ENCODE peak calls at places on chromosomes 1 and 21, in seven cellular contexts. S is IMR-90, X is stomach, D is left ventricle myocardium inferior, N is Peyer's patch, A is ovary, R is lower lobe of right lung. J is an unnamed sample. For H3K4me1, the result is how much of the 10 kb centered on the place peaks cover.

GRCh38 chr1:43549921-43550597 is 19.4 kb downstream of the PTPRF start:
- DNase-seq in S (no peak), X (peak), D (peak), N (no peak), A (peak), R (peak), J (no peak)

GRCh38 chr1:5943373-5944068 is 48.7 kb downstream of the NPHP4 start:
- DNase-seq in S (no peak), X (peak), D (no peak), N (no peak), A (no peak), R (no peak), J (peak)

GRCh38 chr21:44919111-44919912 is 1.4 kb downstream of the ITGB2 start:
- DNase-seq in S (no peak), X (no peak), D (peak), N (no peak), A (no peak), R (peak), J (no peak)

GRCh38 chr1:159826436-159827101 is at the start of gene SLAMF8:
- DNase-seq in S (no peak), X (peak), D (peak), N (peak), A (no peak), R (peak), J (peak)

GRCh38 chr1:151832318-151832984 is 849 bp upstream of the RORC start:
- DNase-seq in S (peak), X (peak), D (peak), N (no peak), A (peak), R (peak), J (peak)

GRCh38 chr1:245823408-245824147 is 668.8 kb downstream of the KIF26B start:
- DNase-seq in S (no peak), X (no peak), D (no peak), N (no peak), A (no peak), R (no peak), J (no peak)

GRCh38 chr1:205275916-205276315 is 45.6 kb downstream of the NUAK2 start:
- DNase-seq in S (no peak), X (no peak), D (no peak), N (no peak), A (no peak), R (no peak), J (no peak)

GRCh38 chr1:32639489-32640075 is 10.8 kb downstream of the ZBTB8OS start:
- DNase-seq in S (peak), X (no peak), D (no peak), N (no peak), A (no peak), R (no peak), J (no peak)

GRCh38 chr1:179082308-179083030 is 599 bp downstream of the TOR3A start:
- DNase-seq in S (no peak), X (peak), D (peak), N (peak), A (peak), R (no peak), J (peak)

GRCh38 chr21:41229527-41230248 is 61.7 kb downstream of the BACE2 start:
- DNase-seq in S (no peak), X (no peak), D (no peak), N (peak), A (no peak), R (no peak), J (no peak)

GRCh38 chr1:173168941-173169340 is 38.2 kb downstream of the TNFSF4 start:
- DNase-seq in S (no peak), X (no peak), D (no peak), N (no peak), A (no peak), R (no peak), J (no peak)

GRCh38 chr1:221439734-221440436 is 302.0 kb downstream of the DUSP10 start:
- DNase-seq in S (peak), X (no peak), D (no peak), N (no peak), A (no peak), R (no peak), J (no peak)

GRCh38 chr1:997728-998050 is 2.2 kb downstream of the HES4 start:
- DNase-seq in S (no peak), X (no peak), D (no peak), N (no peak), A (no peak), R (no peak), J (no peak)

GRCh38 chr21:16534408-16535099 is 804.8 kb downstream of the USP25 start:
- DNase-seq in S (peak), X (peak), D (peak), N (no peak), A (peak), R (no peak), J (peak)

GRCh38 chr1:232644209-232644608 is 14.3 kb upstream of the SIPA1L2 start:
- DNase-seq in S (no peak), X (no peak), D (no peak), N (no peak), A (no peak), R (no peak), J (no peak)

GRCh38 chr1:169121146-169121923 is 14.8 kb downstream of the ATP1B1 start:
- DNase-seq in S (peak), X (no peak), D (no peak), N (no peak), A (no peak), R (no peak), J (no peak)

GRCh38 chr1:36482724-36483388 is at the start of gene CSF3R:
- DNase-seq in S (no peak), X (no peak), D (peak), N (no peak), A (no peak), R (peak), J (no peak)

GRCh38 chr1:35807614-35808375 is at the start of gene AGO4:
- DNase-seq in S (peak), X (peak), D (peak), N (peak), A (peak), R (peak), J (no peak)

GRCh38 chr1:94250341-94250740 is 13.0 kb upstream of the ARHGAP29 start:
- DNase-seq in S (no peak), X (peak), D (no peak), N (no peak), A (no peak), R (peak), J (no peak)

GRCh38 chr1:229253170-229253974 is 17.5 kb upstream of the RAB4A start:
- DNase-seq in S (peak), X (no peak), D (no peak), N (no peak), A (no peak), R (no peak), J (no peak)

GRCh38 chr1:24382165-24382577 is 31.4 kb downstream of the STPG1 start:
- DNase-seq in S (no peak), X (no peak), D (no peak), N (no peak), A (no peak), R (no peak), J (peak)

GRCh38 chr1:2406451-2407041 is 5.8 kb downstream of the PEX10 start:
- DNase-seq in S (no peak), X (no peak), D (no peak), N (no peak), A (no peak), R (no peak), J (no peak)

GRCh38 chr1:172467446-172467845 is 23.6 kb upstream of the PIGC start:
- DNase-seq in S (no peak), X (no peak), D (no peak), N (no peak), A (no peak), R (no peak), J (no peak)

GRCh38 chr1:43586136-43586726 is 55.5 kb downstream of the PTPRF start:
- DNase-seq in S (no peak), X (no peak), D (no peak), N (no peak), A (no peak), R (no peak), J (no peak)

GRCh38 chr1:59892836-59893811 is 33.4 kb downstream of the CYP2J2 start:
- DNase-seq in S (no peak), X (no peak), D (no peak), N (no peak), A (no peak), R (no peak), J (no peak)
- H3K4me1 ChIP-seq in S (under half), X (under half), D (under half), N (under half), A (under half), R (under half), J (under half)

DNA sequence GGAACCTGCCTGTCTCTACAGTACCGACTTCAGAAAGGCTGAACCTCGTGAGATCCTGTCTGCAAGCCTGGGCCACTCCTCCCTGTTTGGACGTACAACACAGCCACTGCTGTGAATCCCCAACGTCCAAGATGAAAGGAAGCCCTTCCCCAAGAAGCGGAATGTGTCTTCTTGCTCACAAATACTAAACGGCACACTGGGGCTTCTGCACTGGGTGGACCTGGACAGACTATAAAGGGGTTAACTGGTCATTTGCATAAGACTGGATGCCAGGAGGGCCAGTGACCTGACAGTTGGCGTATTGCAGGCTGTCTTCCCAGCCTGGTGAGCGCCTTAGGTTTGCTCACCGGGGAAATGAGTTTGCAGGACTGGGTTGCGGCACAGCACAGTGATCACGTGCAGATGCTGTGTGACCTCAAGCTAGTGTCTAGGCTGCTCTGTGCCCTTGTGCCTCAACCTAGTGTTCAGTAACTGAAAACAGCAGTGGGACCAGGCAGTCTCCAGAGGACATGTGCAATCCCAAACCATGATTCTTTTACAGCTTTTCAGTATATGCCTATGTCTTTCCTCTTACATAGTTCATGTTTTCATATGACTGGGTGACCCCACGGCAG is 19.5 kb upstream of the AJAP1 start:
- DNase-seq in S (no peak), X (no peak), D (no peak), N (no peak), A (no peak), R (no peak), J (no peak)
- H3K27ac ChIP-seq in S (no peak), X (no peak), D (no peak), N (no peak), A (no peak), R (no peak), J (no peak)

DNA sequence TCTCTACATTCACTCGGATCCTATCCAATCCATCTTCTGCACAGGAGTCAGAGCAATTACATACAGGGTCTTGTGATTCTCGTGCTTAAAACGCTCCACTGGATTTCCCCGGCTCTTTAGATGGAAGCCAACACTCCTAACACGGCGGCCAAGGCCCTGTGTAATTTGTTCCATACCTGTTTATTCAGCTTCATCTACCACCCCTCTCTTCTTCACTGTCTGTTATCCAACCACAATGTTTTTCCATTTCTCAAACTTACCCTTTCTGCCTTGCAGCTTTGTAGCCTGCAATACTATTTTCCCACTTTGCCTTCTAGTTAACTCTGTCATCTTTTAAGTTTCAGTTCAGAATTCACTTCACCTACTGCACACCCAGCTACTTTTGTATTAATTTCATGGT is 249.6 kb upstream of the USP25 start:
- DNase-seq in S (no peak), X (no peak), D (no peak), N (no peak), A (no peak), R (no peak), J (no peak)
- H3K4me1 ChIP-seq in S (under half), X (under half), D (under half), N (under half), A (under half), R (under half), J (under half)

DNA sequence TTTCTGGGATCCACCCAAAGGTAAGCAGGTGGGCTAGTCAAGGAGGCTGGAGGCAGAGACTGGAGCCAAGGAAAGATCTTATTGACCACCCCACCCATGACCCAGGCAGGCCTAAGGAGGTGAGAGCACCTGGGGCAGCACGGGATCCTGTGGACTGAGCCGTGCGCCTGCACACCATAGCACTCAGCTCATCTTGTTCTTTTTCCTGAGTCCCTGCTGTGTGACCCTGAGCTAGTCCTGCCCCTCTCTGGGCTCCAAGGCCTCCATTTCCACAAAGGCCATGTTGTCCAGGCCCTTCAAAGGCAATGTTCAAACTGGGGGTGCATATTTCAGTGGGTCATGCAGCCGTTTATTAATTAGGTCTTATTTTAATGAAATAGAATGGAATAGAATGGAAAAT is 7.2 kb downstream of the FAM131C start:
- DNase-seq in S (no peak), X (no peak), D (no peak), N (no peak), A (no peak), R (no peak), J (no peak)
- H3K27ac ChIP-seq in S (no peak), X (no peak), D (no peak), N (no peak), A (no peak), R (no peak), J (no peak)

J was measured in right atrium auricular region.